ENCODE peak calls at places on chromosomes 6 and 20, in nine cellular contexts. Q is HL-60, S is fibroblast of pulmonary artery, Z is T-helper 1 cell, E is choroid plexus epithelial cell, K is osteocyte, M is neuronal stem cell, W is A549, R is kidney tubule cell. G is an unnamed sample.

GRCh38 chr6:100846276-100846675 is 34.9 kb downstream of the ASCC3 start:
- DNase-seq in E (peak), K (no peak), Q (no peak), R (peak), S (no peak), W (no peak), Z (no peak), M (no peak), G (peak)

GRCh38 chr6:108564178-108564577 is 3.5 kb downstream of the FOXO3 start:
- DNase-seq in Q (no peak), Z (no peak), K (no peak), S (peak), M (no peak), E (peak), R (peak), W (no peak), G (peak)

GRCh38 chr6:141561154-141561553 is 571.6 kb upstream of the GJE1 start:
- DNase-seq in R (no peak), Q (no peak), Z (no peak), K (no peak), W (no peak), S (no peak), M (no peak), E (no peak), G (no peak)

GRCh38 chr20:38789503-38790209 is 15.8 kb upstream of the PPP1R16B start:
- DNase-seq in R (peak), M (no peak), E (peak), Q (no peak), Z (no peak), K (no peak), S (no peak), W (no peak), G (peak)

GRCh38 chr6:158649289-158650143 is at the start of gene SYTL3:
- DNase-seq in S (peak), Z (peak), M (no peak), R (peak), Q (peak), K (no peak), W (no peak), E (peak), G (peak)

GRCh38 chr6:82246370-82246769 is 1.2 kb downstream of the IBTK start:
- DNase-seq in Z (no peak), W (no peak), E (no peak), R (no peak), K (no peak), M (no peak), S (no peak), Q (no peak), G (no peak)

GRCh38 chr6:47512872-47513271 is 35.3 kb downstream of the CD2AP start:
- DNase-seq in M (no peak), Q (no peak), Z (no peak), R (no peak), E (no peak), S (peak), K (no peak), W (no peak), G (no peak)

GRCh38 chr20:8291873-8292272 is 159.8 kb downstream of the PLCB1 start:
- DNase-seq in W (no peak), Z (no peak), R (peak), E (peak), K (no peak), M (no peak), Q (no peak), S (peak), G (no peak)

GRCh38 chr6:122798099-122798641 is 9.1 kb downstream of the SMPDL3A start:
- DNase-seq in Z (no peak), K (no peak), W (peak), Q (no peak), R (peak), S (peak), E (peak), M (no peak), G (peak)

GRCh38 chr20:50186987-50187402 is 3.6 kb upstream of the CEBPB start:
- DNase-seq in R (no peak), S (no peak), E (peak), Z (no peak), Q (no peak), M (no peak), K (no peak), W (no peak), G (no peak)

GRCh38 chr6:165889636-165890403 is 226.8 kb upstream of the PDE10A start:
- DNase-seq in S (peak), K (no peak), M (peak), Z (no peak), E (peak), Q (no peak), R (peak), W (no peak), G (peak)

GRCh38 chr6:170096803-170097504 is 193.9 kb downstream of the DLL1 start:
- DNase-seq in S (no peak), W (no peak), K (no peak), E (no peak), R (no peak), M (no peak), Z (no peak), Q (no peak), G (no peak)

GRCh38 chr6:62283828-62284411 is 2.1 kb downstream of the KHDRBS2 start:
- DNase-seq in Q (peak), M (peak), K (no peak), W (peak), R (peak), S (peak), E (peak), Z (no peak), G (no peak)

GRCh38 chr6:14917101-14917500 is 328.8 kb upstream of the JARID2 start:
- DNase-seq in W (no peak), S (peak), R (peak), Z (no peak), M (no peak), Q (no peak), K (no peak), E (peak), G (no peak)

GRCh38 chr20:49210101-49210749 is 9.0 kb upstream of the DDX27 start:
- DNase-seq in S (no peak), M (no peak), R (peak), W (no peak), K (no peak), Q (no peak), E (no peak), Z (no peak), G (no peak)

GRCh38 chr6:36170704-36171103 is 25.8 kb upstream of the BRPF3 start:
- DNase-seq in Q (no peak), E (no peak), Z (no peak), W (no peak), S (no peak), K (no peak), M (no peak), R (no peak), G (no peak)

GRCh38 chr20:35582741-35583404 is 32.8 kb upstream of the SPAG4 start:
- DNase-seq in Z (no peak), M (no peak), E (no peak), K (no peak), W (no peak), Q (no peak), S (no peak), R (no peak), G (no peak)

GRCh38 chr20:34525709-34526416 is 9.6 kb downstream of the DYNLRB1 start:
- DNase-seq in Q (peak), S (peak), R (peak), Z (no peak), W (peak), K (peak), M (no peak), E (peak), G (peak)

GRCh38 chr6:108497883-108498282 is 62.8 kb upstream of the FOXO3 start:
- DNase-seq in Q (peak), W (peak), R (peak), E (peak), Z (no peak), M (peak), S (peak), K (no peak), G (peak)

GRCh38 chr6:14211596-14211961 is 94.0 kb downstream of the CD83 start:
- DNase-seq in E (peak), W (no peak), M (peak), R (no peak), K (no peak), S (peak), Z (no peak), Q (peak), G (peak)

GRCh38 chr6:147448212-147448611 is 60.3 kb upstream of the SAMD5 start:
- DNase-seq in K (no peak), W (no peak), E (no peak), Z (no peak), R (no peak), S (no peak), Q (no peak), M (peak), G (peak)

GRCh38 chr6:109902870-109903269 is 75.2 kb upstream of the GPR6 start:
- DNase-seq in Q (no peak), M (no peak), K (no peak), R (no peak), Z (no peak), W (no peak), E (no peak), S (no peak), G (no peak)

GRCh38 chr6:52482903-52483670 is 62.9 kb downstream of the EFHC1 start:
- DNase-seq in W (no peak), S (no peak), Q (no peak), K (no peak), Z (no peak), R (no peak), E (no peak), M (no peak), G (peak)

GRCh38 chr6:110282412-110282811 is 75.7 kb downstream of the METTL24 start:
- DNase-seq in M (no peak), W (no peak), E (no peak), Z (no peak), Q (no peak), R (no peak), S (no peak), K (no peak), G (no peak)

GRCh38 chr20:2330090-2330695 is 34.4 kb downstream of the TGM3 start:
- DNase-seq in K (peak), S (no peak), R (no peak), Q (peak), E (no peak), W (no peak), Z (no peak), M (no peak), G (no peak)

GRCh38 chr20:38387953-38388352 is 41.7 kb downstream of the LBP start:
- DNase-seq in K (no peak), R (no peak), S (no peak), Q (no peak), W (no peak), E (no peak), Z (no peak), M (no peak), G (no peak)

GRCh38 chr20:57323034-57323433 is 6.6 kb upstream of the SPO11 start:
- DNase-seq in M (peak), Q (no peak), Z (no peak), E (peak), K (no peak), S (peak), R (peak), W (no peak), G (peak)

GRCh38 chr6:41586564-41586963 is 40.4 kb downstream of the FOXP4 start:
- DNase-seq in Q (no peak), M (no peak), W (no peak), K (no peak), E (no peak), Z (no peak), S (no peak), R (no peak), G (no peak)